ENCODE peak calls at places on chromosome 14, in five cellular contexts. W, E, V, C and X are unnamed samples.

GRCh38 chr14:79631276-79631675 is 580.0 kb downstream of the DIO2 start:
- DNase-seq in E (no peak), V (no peak), W (no peak), C (no peak), X (no peak)

GRCh38 chr14:68977137-68977740 is 1.9 kb downstream of the ACTN1 start:
- DNase-seq in E (peak), V (no peak), W (no peak), C (no peak), X (no peak)

GRCh38 chr14:72708708-72709475 is 185.0 kb downstream of the DPF3 start:
- DNase-seq in V (no peak), W (peak), E (peak), C (no peak), X (no peak)

GRCh38 chr14:30194769-30195168 is 267.1 kb upstream of the PRKD1 start:
- DNase-seq in C (no peak), W (peak), E (no peak), V (no peak), X (peak)

GRCh38 chr14:21257395-21258193 is 11.6 kb downstream of the HNRNPC start:
- DNase-seq in V (peak), W (no peak), E (no peak), C (no peak), X (no peak)

GRCh38 chr14:64117671-64118402 is 176.3 kb downstream of the ESR2 start:
- DNase-seq in C (no peak), V (peak), W (peak), E (no peak), X (peak)

GRCh38 chr14:55399183-55399582 is 12.4 kb downstream of the ATG14 start:
- DNase-seq in C (no peak), E (no peak), W (no peak), V (no peak), X (no peak)

GRCh38 chr14:71261206-71261605 is 353.9 kb downstream of the PCNX1 start:
- DNase-seq in W (no peak), V (no peak), C (no peak), E (no peak), X (peak)

GRCh38 chr14:55383541-55384140 is 28.0 kb downstream of the ATG14 start:
- DNase-seq in C (no peak), E (no peak), W (no peak), V (no peak), X (no peak)

GRCh38 chr14:52279405-52279804 is 11.9 kb downstream of the PTGDR start:
- DNase-seq in C (no peak), W (peak), V (no peak), E (no peak), X (no peak)

GRCh38 chr14:63773504-63773903 is 45.6 kb upstream of the SGPP1 start:
- DNase-seq in W (peak), V (no peak), E (no peak), C (no peak), X (no peak)

GRCh38 chr14:105845725-105846309 is 319.4 kb downstream of the TMEM121 start:
- DNase-seq in E (no peak), V (peak), C (no peak), W (no peak), X (no peak)

GRCh38 chr14:31206536-31207286 is 882 bp downstream of the HECTD1 start:
- DNase-seq in C (peak), V (peak), W (no peak), E (peak), X (no peak)

GRCh38 chr14:54106802-54107377 is 150.3 kb upstream of the BMP4 start:
- DNase-seq in V (no peak), C (no peak), W (no peak), E (peak), X (no peak)

GRCh38 chr14:104287301-104288009 is 149.1 kb downstream of the KIF26A start:
- DNase-seq in C (no peak), E (no peak), W (no peak), V (peak), X (no peak)

DNA sequence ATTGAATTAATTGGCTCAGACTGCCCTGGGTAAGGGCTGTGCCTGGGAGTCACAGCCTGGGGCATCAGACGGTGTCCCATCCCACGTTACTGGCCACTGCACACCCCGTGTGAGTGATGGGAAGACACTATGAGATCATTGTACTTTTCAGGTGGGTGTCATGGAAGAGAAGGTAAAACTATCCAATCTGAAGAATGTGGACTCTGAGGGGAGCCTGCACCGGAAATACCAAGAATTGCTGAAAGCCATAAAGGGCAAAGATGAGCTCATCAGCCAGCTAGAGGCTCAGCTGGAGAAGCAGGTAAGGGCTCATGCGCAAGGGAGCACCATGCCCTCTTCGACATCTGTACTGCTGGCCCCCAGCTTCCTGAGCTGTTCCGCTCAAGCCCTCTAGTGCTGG is 24.0 kb downstream of the PLEKHH1 start:
- DNase-seq in C (no peak), W (peak), E (no peak), V (peak), X (no peak)
- H3K4me3 ChIP-seq in C (no peak), W (no peak), E (no peak), V (no peak), X (no peak)

DNA sequence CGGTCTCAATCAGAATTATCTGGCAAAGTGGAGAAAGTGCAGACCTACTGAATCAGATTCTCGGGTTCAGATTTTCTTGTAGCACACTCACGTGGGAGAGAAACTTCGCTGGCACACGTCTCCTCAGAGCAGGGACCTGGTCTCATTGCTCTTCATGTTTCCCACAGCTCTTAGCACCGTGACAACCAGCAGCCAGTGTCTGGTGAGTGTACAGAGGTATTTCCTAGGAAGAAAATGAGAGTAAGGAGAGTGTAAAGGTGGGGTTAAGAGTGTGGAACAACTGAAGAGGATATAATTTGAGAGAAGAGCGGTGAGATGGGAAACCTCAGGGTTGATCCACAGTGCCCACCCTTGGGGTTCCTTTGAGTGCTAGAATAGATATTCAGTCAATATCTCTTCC is 89.2 kb downstream of the ARF6 start:
- DNase-seq in W (no peak), V (no peak), C (no peak), E (no peak), X (no peak)
- H3K4me3 ChIP-seq in W (no peak), V (no peak), C (no peak), E (no peak), X (no peak)

GRCh38 chr14:22448035-22448904 is 140.8 kb downstream of the DAD1 start:
- DNase-seq in W (no peak), V (no peak), E (no peak), C (no peak), X (no peak)

GRCh38 chr14:22452330-22452729 is 136.7 kb downstream of the DAD1 start:
- DNase-seq in E (no peak), W (no peak), C (no peak), V (no peak), X (no peak)

GRCh38 chr14:22450266-22450665 is 138.8 kb downstream of the DAD1 start:
- DNase-seq in C (no peak), E (no peak), W (no peak), V (no peak), X (no peak)

GRCh38 chr14:22448905-22449611 is 140.0 kb downstream of the DAD1 start:
- DNase-seq in W (peak), E (no peak), C (no peak), V (no peak), X (no peak)

DNA sequence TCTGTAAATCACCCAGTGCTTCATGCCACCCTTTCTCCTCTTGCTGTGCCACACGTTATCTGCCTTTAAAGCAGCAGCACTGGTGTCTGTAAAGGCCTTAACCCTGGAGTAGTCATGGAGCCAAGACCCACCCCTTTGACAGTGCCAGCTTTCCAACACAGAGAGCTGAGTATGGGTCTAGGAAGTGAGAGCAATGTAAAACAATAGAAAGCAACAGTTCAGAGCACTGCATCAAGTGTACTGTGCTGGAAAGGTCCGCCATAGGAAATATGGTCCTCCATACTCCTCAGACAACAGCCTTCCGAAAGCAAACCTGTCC is 139.5 kb downstream of the DAD1 start:
- DNase-seq in E (no peak), W (no peak), C (no peak), V (no peak), X (no peak)
- H3K4me3 ChIP-seq in E (no peak), W (no peak), C (no peak), V (no peak), X (no peak)

DNA sequence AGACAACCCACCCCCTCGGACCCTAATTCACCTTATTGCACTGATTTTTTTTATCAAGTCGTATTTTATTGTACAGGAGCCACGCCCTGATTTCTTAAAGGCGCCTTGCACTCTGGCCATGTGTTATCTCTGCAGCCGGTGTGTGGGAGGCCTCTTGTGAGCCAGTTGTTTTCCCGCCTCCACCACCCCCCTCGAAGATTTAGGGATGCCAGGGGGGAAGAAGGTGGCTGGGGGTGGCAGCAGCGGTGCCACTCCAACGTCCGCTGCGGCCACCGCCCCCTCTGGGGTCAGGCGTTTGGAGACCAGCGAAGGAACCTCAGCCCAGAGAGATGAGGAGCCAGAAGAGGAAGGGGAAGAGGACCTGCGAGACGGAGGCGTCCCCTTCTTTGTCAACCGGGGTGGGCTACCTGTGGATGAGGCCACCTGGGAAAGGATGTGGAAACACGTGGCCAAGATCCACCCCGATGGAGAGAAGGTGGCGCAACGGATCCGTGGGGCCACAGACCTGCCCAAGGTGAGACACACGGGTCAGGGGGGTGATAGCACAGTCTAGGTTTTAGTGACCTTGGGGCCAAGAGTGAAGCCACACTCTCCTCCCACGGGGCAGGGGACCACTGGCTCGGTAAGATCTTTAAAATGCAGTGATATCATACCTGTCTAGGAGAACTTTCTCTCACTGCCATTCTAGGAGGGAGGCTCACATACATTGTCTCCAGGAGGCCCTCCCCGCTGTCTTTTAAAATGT is 1.5 kb downstream of the VASH1 start:
- DNase-seq in W (no peak), C (no peak), E (no peak), V (peak), X (no peak)
- H3K4me3 ChIP-seq in W (no peak), C (peak), E (peak), V (peak), X (peak)

DNA sequence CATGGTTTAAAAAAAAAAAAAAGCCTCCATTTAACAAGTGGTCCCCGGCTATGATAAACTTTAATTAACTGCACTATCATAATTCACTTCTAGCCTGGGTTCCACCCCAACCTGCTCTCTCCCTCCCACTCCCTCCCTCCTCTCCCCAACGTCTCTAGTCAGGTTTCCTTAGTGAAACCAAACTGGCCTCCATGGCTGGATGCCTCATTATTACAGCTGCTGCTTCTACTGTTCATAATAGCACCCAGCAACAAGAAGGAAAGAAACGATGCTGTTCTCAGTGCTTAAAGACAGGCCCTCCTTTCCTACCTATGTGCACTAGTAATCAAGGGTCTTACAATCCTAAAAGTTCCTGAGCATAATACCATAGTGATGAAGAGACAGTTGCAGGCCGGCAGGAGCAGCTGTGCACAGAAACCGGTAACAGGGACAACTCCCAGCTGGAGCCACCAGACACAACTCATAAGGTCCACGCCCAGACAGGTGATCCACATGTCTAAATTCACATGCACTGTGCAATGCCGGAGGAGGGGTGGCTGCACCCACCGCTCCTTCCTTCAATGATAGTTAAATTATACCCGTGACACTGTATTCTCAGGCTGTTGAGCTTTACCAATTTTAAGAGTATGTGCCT is 6.2 kb downstream of the IRF2BPL start:
- DNase-seq in E (no peak), C (peak), V (no peak), W (no peak), X (no peak)
- H3K4me3 ChIP-seq in E (no peak), C (no peak), V (no peak), W (no peak), X (no peak)